ENCODE peak calls at places on chromosome 3, in nine cellular contexts. N, L, V, E, X, R, C, K and Z are unnamed samples.

GRCh38 chr3:133706033-133706432 is 40.2 kb upstream of the TF start:
- DNase-seq in V (no peak), N (no peak), L (no peak), E (no peak), C (no peak), R (no peak), X (no peak), K (no peak), Z (no peak)

GRCh38 chr3:146159037-146159436 is 1.9 kb downstream of the PLOD2 start:
- DNase-seq in K (no peak), E (no peak), N (no peak), C (no peak), V (no peak), L (no peak), R (no peak), X (no peak), Z (no peak)

GRCh38 chr3:131804565-131805133 is 230.2 kb downstream of the CPNE4 start:
- DNase-seq in R (no peak), C (no peak), X (no peak), N (no peak), K (no peak), V (no peak), L (peak), E (no peak), Z (no peak)

GRCh38 chr3:195809291-195809785 is 2.4 kb downstream of the MUC4 start:
- DNase-seq in R (no peak), N (no peak), C (no peak), K (no peak), V (no peak), L (no peak), X (peak), E (no peak), Z (no peak)

GRCh38 chr3:28751864-28752263 is 403.2 kb upstream of the AZI2 start:
- DNase-seq in E (no peak), X (no peak), K (no peak), L (no peak), C (no peak), R (no peak), N (no peak), V (no peak), Z (no peak)

GRCh38 chr3:183122257-183122932 is 23.1 kb upstream of the MCCC1 start:
- DNase-seq in L (peak), R (no peak), X (no peak), V (peak), K (no peak), E (no peak), N (peak), C (no peak), Z (no peak)

GRCh38 chr3:114550155-114550554 is 256.3 kb downstream of the TIGIT start:
- DNase-seq in N (peak), C (no peak), L (peak), X (no peak), E (no peak), K (no peak), V (no peak), R (no peak), Z (no peak)

GRCh38 chr3:179701176-179701827 is 48.5 kb downstream of the USP13 start:
- DNase-seq in R (no peak), V (no peak), L (no peak), K (no peak), X (no peak), N (no peak), C (no peak), E (no peak), Z (no peak)

GRCh38 chr3:4584537-4585249 is 91.5 kb downstream of the ITPR1 start:
- DNase-seq in X (no peak), N (peak), R (no peak), L (peak), E (no peak), C (no peak), K (no peak), V (peak), Z (no peak)

GRCh38 chr3:50584391-50584790 is 15.1 kb downstream of the HEMK1 start:
- DNase-seq in N (no peak), E (no peak), X (no peak), V (no peak), R (no peak), K (no peak), L (peak), C (no peak), Z (no peak)

GRCh38 chr3:145807990-145808389 is 353.0 kb downstream of the PLOD2 start:
- DNase-seq in V (peak), C (no peak), L (peak), N (peak), E (no peak), X (no peak), K (no peak), R (no peak), Z (no peak)

GRCh38 chr3:35639251-35640185 is at the start of gene ARPP21:
- DNase-seq in X (no peak), K (no peak), E (no peak), L (peak), C (peak), N (no peak), R (peak), V (peak), Z (peak)

GRCh38 chr3:133540896-133541674 is 32.4 kb upstream of the CDV3 start:
- DNase-seq in R (no peak), X (peak), L (peak), C (no peak), V (peak), N (peak), E (no peak), K (no peak), Z (no peak)

GRCh38 chr3:179772297-179772696 is 119.5 kb downstream of the USP13 start:
- DNase-seq in N (no peak), R (no peak), L (no peak), C (no peak), E (no peak), K (no peak), X (no peak), V (no peak), Z (no peak)

GRCh38 chr3:63508775-63509174 is 143.7 kb upstream of the SNTN start:
- DNase-seq in C (no peak), E (no peak), R (no peak), K (no peak), N (no peak), V (no peak), L (no peak), X (no peak), Z (no peak)

GRCh38 chr3:99923873-99924272 is 106.2 kb downstream of the CMSS1 start:
- DNase-seq in N (no peak), V (no peak), K (no peak), E (no peak), L (no peak), C (no peak), R (no peak), X (no peak), Z (no peak)

GRCh38 chr3:123342631-123343080 is 106.2 kb downstream of the ADCY5 start:
- DNase-seq in N (no peak), V (no peak), K (no peak), R (no peak), X (no peak), E (no peak), L (no peak), C (no peak), Z (no peak)

GRCh38 chr3:120399372-120399771 is 50.2 kb upstream of the LRRC58 start:
- DNase-seq in K (no peak), E (no peak), X (no peak), R (no peak), C (no peak), V (no peak), L (no peak), N (no peak), Z (no peak)

GRCh38 chr3:12884104-12884742 is 42.9 kb upstream of the RPL32 start:
- DNase-seq in X (no peak), R (no peak), L (peak), N (peak), C (no peak), E (no peak), K (peak), V (no peak), Z (no peak)

GRCh38 chr3:111717601-111718000 is 122.5 kb upstream of the ZBED2 start:
- DNase-seq in E (peak), R (peak), N (peak), K (peak), X (peak), C (no peak), V (peak), L (peak), Z (peak)

GRCh38 chr3:194424373-194424772 is 25.3 kb upstream of the GP5 start:
- DNase-seq in V (no peak), R (no peak), K (no peak), N (no peak), C (no peak), L (no peak), X (no peak), E (no peak), Z (no peak)

GRCh38 chr3:185900228-185900627 is 37.6 kb downstream of the TRA2B start:
- DNase-seq in R (no peak), V (no peak), N (peak), X (no peak), K (peak), C (no peak), L (peak), E (no peak), Z (no peak)

GRCh38 chr3:48013288-48013980 is 2.8 kb downstream of the MAP4 start:
- DNase-seq in L (peak), R (no peak), K (peak), C (no peak), E (no peak), V (no peak), N (peak), X (no peak), Z (no peak)

GRCh38 chr3:72872183-72872582 is 15.7 kb upstream of the GXYLT2 start:
- DNase-seq in E (no peak), V (no peak), X (no peak), K (no peak), N (peak), R (no peak), C (no peak), L (peak), Z (no peak)

GRCh38 chr3:45055411-45056143 is 29.5 kb downstream of the CLEC3B start:
- DNase-seq in R (no peak), N (peak), E (no peak), X (no peak), V (no peak), K (peak), L (peak), C (no peak), Z (no peak)

GRCh38 chr3:156535162-156535627 is 19.7 kb downstream of the SSR3 start:
- DNase-seq in R (no peak), V (no peak), X (peak), C (no peak), N (peak), K (peak), L (peak), E (no peak), Z (no peak)

GRCh38 chr3:187520027-187520945 is 149.9 kb downstream of the SST start:
- DNase-seq in N (no peak), L (peak), R (no peak), C (no peak), V (no peak), E (no peak), X (no peak), K (no peak), Z (no peak)

GRCh38 chr3:21117397-21117796 is 633.6 kb downstream of the ZNF385D start:
- DNase-seq in K (no peak), X (no peak), R (no peak), V (no peak), E (no peak), C (no peak), N (no peak), L (no peak), Z (no peak)

GRCh38 chr3:126284258-126284904 is 72.8 kb downstream of the KLF15 start:
- DNase-seq in N (peak), V (no peak), E (no peak), K (no peak), R (no peak), C (no peak), X (no peak), L (no peak), Z (no peak)

GRCh38 chr3:67524046-67524445 is 130.4 kb downstream of the SUCLG2 start:
- DNase-seq in L (no peak), X (no peak), N (peak), K (no peak), R (no peak), C (no peak), E (no peak), V (no peak), Z (no peak)

GRCh38 chr3:156227704-156228103 is 107.3 kb downstream of the KCNAB1 start:
- DNase-seq in K (no peak), N (no peak), R (no peak), C (no peak), L (no peak), E (no peak), X (no peak), V (no peak), Z (no peak)

GRCh38 chr3:137761563-137762503 is 2.3 kb upstream of the SOX14 start:
- DNase-seq in R (no peak), K (no peak), N (no peak), V (peak), C (no peak), L (no peak), E (no peak), X (no peak), Z (peak)

GRCh38 chr3:194960446-194961032 is 274.9 kb downstream of the FAM43A start:
- DNase-seq in C (peak), N (no peak), L (no peak), E (no peak), X (no peak), V (no peak), K (no peak), R (no peak), Z (no peak)

GRCh38 chr3:29585368-29585767 is 304.5 kb downstream of the RBMS3 start:
- DNase-seq in V (no peak), R (no peak), K (no peak), N (no peak), C (no peak), L (no peak), X (no peak), E (no peak), Z (no peak)

GRCh38 chr3:196159952-196160804 is 51.0 kb downstream of the ZDHHC19 start:
- DNase-seq in X (peak), E (peak), K (no peak), C (no peak), R (no peak), N (peak), L (peak), V (peak), Z (no peak)

GRCh38 chr3:186789554-186790260 is 6.3 kb downstream of the EIF4A2 start:
- DNase-seq in K (no peak), N (peak), X (no peak), R (no peak), V (no peak), E (no peak), C (no peak), L (no peak), Z (no peak)

GRCh38 chr3:11717301-11717700 is 73.6 kb upstream of the VGLL4 start:
- DNase-seq in L (peak), V (no peak), C (no peak), R (no peak), N (peak), K (no peak), E (no peak), X (no peak), Z (no peak)

GRCh38 chr3:125694761-125695294 is 99.5 kb upstream of the OSBPL11 start:
- DNase-seq in N (no peak), V (no peak), R (no peak), E (no peak), K (no peak), C (no peak), L (no peak), X (no peak), Z (no peak)

GRCh38 chr3:153925826-153926514 is 195.2 kb upstream of the ARHGEF26 start:
- DNase-seq in L (no peak), V (no peak), K (no peak), C (no peak), N (no peak), E (no peak), R (no peak), X (no peak), Z (no peak)

GRCh38 chr3:153927107-153927506 is 194.1 kb upstream of the ARHGEF26 start:
- DNase-seq in E (no peak), K (peak), L (peak), V (no peak), X (no peak), C (no peak), N (peak), R (no peak), Z (no peak)
- TF ChIP-seq CTCF in E (no peak), K (peak), L (no peak), V (no peak), X (no peak), C (peak), N (peak), R (peak), Z (no peak)

DNA sequence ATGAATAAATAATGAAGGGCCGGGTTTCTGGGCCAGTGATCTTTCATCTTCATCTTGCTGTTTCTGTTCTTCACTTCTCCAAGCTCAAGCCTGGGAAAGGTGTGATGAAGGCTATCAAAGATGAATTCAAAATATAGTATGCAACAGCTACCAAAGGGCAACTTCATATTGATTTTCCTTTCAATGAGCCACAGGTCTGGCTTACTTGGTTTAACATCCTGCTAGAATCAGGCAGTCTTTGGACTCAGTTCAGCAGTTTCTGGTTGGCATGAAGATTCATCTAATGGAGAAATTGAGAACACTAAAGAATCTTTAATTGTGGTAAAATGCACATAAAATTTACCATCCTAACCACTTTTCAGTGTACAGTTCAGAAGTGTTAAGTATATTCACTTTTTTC is 43.3 kb downstream of the NFKBIZ start:
- DNase-seq in C (no peak), E (no peak), L (no peak), N (no peak), V (no peak), X (no peak), R (no peak), K (no peak), Z (no peak)
- TF ChIP-seq CTCF in C (no peak), E (no peak), L (no peak), N (no peak), V (no peak), X (no peak), R (no peak), K (no peak), Z (no peak)

GRCh38 chr3:53880396-53881345 is 1.3 kb downstream of the ACTR8 start:
- DNase-seq in L (peak), R (no peak), K (no peak), V (no peak), N (peak), C (no peak), E (no peak), X (no peak), Z (no peak)

GRCh38 chr3:53885239-53885638 is 3.3 kb upstream of the ACTR8 start:
- DNase-seq in N (peak), L (no peak), C (no peak), V (no peak), R (no peak), X (no peak), K (no peak), E (no peak), Z (no peak)

GRCh38 chr3:53883008-53883407 is 1.1 kb upstream of the ACTR8 start:
- DNase-seq in K (no peak), V (no peak), L (no peak), N (no peak), X (no peak), C (no peak), E (no peak), R (no peak), Z (no peak)

GRCh38 chr3:53884623-53885022 is 2.7 kb upstream of the ACTR8 start:
- DNase-seq in E (no peak), N (no peak), V (no peak), R (no peak), L (no peak), C (no peak), K (no peak), X (no peak), Z (no peak)

DNA sequence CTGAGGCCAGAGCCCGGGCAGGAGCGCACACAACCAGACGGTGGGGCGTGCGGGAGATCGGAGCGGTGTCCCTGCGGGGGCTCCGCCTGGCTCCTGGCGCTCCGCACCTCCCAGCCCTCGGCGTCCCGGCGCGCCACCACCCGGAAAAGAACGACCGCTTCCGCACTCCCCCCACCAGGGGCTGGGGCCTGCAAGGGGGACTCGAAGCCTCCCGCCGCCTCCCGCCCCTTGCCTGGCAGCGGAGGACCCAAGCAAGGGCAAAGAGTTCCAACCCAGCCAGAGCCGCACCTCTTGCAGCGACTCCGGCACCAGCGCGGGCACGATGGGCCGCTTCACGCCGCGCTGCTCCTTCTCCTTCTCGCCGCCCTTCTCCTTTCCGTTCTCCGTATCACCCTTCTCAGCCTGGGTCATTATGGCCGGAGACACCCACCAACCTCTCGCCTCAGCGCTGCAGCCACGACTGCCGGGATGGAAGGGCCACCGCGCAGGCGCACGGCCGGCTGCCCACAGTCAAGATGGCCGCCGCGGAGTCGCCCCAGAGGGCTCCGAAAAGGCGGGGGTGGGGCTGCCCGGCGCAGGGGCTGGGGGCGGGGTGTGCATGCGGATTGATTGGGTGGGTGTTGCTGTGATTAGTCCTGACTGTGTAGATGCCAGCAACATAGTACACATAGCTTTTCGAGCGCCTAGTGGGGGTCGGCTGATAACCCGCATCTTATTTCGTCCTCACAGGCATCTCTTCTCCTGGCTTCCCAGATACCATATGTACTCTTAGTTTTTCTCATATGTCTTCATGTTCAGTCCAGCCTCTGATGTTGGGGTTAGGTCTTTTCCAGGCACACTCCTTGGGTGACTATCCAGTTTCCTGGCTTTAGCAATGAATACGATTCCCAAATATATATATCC is at the start of gene ACTR8:
- DNase-seq in K (peak), R (peak), E (peak), L (peak), C (peak), N (peak), X (peak), V (peak), Z (peak)
- TF ChIP-seq CTCF in K (peak), R (no peak), E (no peak), L (peak), C (peak), N (peak), X (no peak), V (no peak), Z (peak)

GRCh38 chr3:2713923-2714322 is 396.3 kb downstream of the IL5RA start:
- DNase-seq in N (no peak), E (no peak), R (no peak), V (no peak), X (no peak), C (no peak), K (no peak), L (no peak), Z (no peak)
- TF ChIP-seq CTCF in N (peak), E (no peak), R (peak), V (peak), X (peak), C (peak), K (peak), L (no peak), Z (peak)

DNA sequence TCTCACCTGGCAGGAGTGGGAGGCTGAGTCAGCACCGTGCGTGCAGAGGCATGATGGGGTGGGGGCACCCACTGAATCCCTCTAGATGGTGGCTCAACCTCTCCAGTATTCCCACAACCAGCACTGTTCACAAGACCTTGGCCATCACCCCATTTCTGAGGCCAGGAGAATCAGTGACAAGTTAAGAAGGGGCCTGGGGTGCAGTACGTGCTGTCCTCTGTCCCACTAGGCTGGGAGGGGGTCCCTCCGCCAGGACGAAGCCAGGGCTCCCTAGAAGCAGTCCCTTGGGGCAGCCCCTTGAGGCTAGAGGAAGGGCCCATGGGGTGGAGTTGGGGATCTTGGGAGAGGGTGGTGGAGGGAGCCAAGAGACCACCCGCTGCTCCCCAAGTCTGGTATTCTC is 4.8 kb downstream of the MYL3 start:
- DNase-seq in R (no peak), E (no peak), K (no peak), C (no peak), X (no peak), L (no peak), N (no peak), V (no peak), Z (no peak)
- TF ChIP-seq CTCF in R (no peak), E (no peak), K (no peak), C (no peak), X (no peak), L (no peak), N (no peak), V (no peak), Z (no peak)

GRCh38 chr3:108153451-108153981 is 62.7 kb upstream of the CD47 start:
- DNase-seq in X (peak), E (peak), C (no peak), R (no peak), V (peak), N (peak), K (peak), L (peak), Z (peak)
- TF ChIP-seq CTCF in X (peak), E (peak), C (peak), R (peak), V (no peak), N (peak), K (peak), L (peak), Z (peak)